ENCODE peak calls at places on chromosome 10, in nine cellular contexts. W, R, G, U, D, B, P, J and I are unnamed samples. For H3K4me1, the result is how much of the 10 kb centered on the place peaks cover.

GRCh38 chr10:117222552-117223412 is 18.1 kb upstream of the SLC18A2 start:
- DNase-seq in R (no peak), D (no peak), J (peak), P (no peak), U (no peak), B (no peak), W (no peak), G (no peak), I (peak)

GRCh38 chr10:132329565-132330485 is 2.2 kb upstream of the LRRC27 start:
- DNase-seq in W (no peak), G (peak), P (no peak), R (no peak), J (peak), B (peak), D (peak), U (no peak), I (no peak)

GRCh38 chr10:35887686-35888085 is 245.6 kb upstream of the FZD8 start:
- DNase-seq in W (no peak), P (no peak), D (no peak), R (no peak), G (no peak), B (no peak), U (no peak), J (no peak), I (no peak)

GRCh38 chr10:44724415-44725174 is 186.5 kb upstream of the TMEM72 start:
- DNase-seq in U (no peak), P (no peak), W (no peak), J (no peak), B (no peak), R (no peak), D (peak), G (no peak), I (no peak)

GRCh38 chr10:115998301-115998700 is 274.7 kb downstream of the GFRA1 start:
- DNase-seq in B (no peak), G (no peak), R (no peak), D (no peak), J (no peak), U (no peak), P (no peak), W (no peak), I (no peak)

GRCh38 chr10:92886334-92886961 is 38.1 kb downstream of the EXOC6 start:
- DNase-seq in J (no peak), B (no peak), G (no peak), W (no peak), R (no peak), P (no peak), U (no peak), D (no peak), I (no peak)

GRCh38 chr10:60827791-60828488 is 49.7 kb downstream of the CDK1 start:
- DNase-seq in B (peak), P (no peak), W (peak), G (no peak), U (no peak), R (no peak), J (no peak), D (peak), I (no peak)

GRCh38 chr10:8726087-8726486 is 671.6 kb downstream of the GATA3 start:
- DNase-seq in P (no peak), J (no peak), U (no peak), W (no peak), R (no peak), D (no peak), B (no peak), G (no peak), I (no peak)

GRCh38 chr10:62817120-62817762 is 1.1 kb upstream of the EGR2 start:
- DNase-seq in U (peak), J (peak), R (peak), B (peak), G (no peak), P (no peak), D (peak), W (peak), I (peak)

GRCh38 chr10:124446830-124447740 is 2.8 kb downstream of the NKX1-2 start:
- DNase-seq in G (no peak), W (peak), D (no peak), B (no peak), J (no peak), U (no peak), R (no peak), P (no peak), I (no peak)

GRCh38 chr10:118823256-118823907 is 68.6 kb upstream of the CACUL1 start:
- DNase-seq in R (peak), B (no peak), G (no peak), J (no peak), P (no peak), U (no peak), D (no peak), W (no peak), I (no peak)

GRCh38 chr10:17984056-17984455 is 32.3 kb downstream of the SLC39A12 start:
- DNase-seq in D (no peak), J (no peak), W (no peak), R (no peak), B (no peak), G (peak), P (no peak), U (no peak), I (no peak)

GRCh38 chr10:112027881-112028280 is 155.7 kb downstream of the GPAM start:
- DNase-seq in R (no peak), B (no peak), D (no peak), J (no peak), P (no peak), G (no peak), W (no peak), U (no peak), I (no peak)

DNA sequence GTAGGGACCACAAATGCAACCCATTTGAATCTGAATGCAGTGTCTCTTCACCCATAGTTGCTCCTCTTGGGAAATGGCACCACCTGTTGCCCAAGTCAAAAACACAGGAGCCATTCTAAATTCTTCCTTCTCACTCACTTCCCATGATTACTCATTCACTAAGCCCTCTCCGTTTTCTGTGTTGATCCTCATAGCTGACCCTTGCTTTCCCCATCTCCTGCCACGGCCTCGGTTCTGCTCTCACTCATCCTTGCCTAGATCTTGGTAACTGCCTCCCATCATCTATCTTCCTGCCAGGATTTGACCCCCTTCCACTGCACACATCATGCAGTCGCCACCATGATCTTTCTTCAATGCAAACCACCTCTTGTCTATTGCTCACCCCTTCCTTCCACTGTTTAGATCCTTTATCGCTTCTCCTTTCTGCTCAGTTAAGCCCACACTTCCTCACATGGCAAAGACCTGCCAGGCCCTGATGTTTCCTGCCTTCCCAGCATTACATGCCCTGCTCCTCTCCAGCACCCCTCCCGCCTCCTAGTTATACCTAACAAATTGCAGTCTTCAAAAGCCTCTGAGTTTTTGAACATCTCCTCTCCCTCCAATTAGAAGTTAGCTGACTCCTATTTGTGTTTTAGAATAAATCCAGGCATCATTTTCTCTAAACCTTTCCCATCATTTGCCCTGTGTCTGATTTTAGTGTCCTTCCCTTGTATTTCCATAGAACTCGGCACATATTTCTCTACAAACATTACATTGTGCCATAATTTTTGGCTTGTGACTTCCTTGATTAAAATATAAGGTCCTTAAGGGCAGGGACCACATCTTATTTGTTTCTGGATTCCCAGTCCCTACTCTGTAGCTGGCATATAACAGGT is 19.2 kb upstream of the CPN1 start:
- DNase-seq in W (peak), R (no peak), J (no peak), G (no peak), B (no peak), P (no peak), D (peak), U (no peak), I (peak)
- TF ChIP-seq CTCF in W (peak), R (no peak), J (no peak), G (no peak), B (peak), P (no peak), D (peak), U (no peak), I (peak)

DNA sequence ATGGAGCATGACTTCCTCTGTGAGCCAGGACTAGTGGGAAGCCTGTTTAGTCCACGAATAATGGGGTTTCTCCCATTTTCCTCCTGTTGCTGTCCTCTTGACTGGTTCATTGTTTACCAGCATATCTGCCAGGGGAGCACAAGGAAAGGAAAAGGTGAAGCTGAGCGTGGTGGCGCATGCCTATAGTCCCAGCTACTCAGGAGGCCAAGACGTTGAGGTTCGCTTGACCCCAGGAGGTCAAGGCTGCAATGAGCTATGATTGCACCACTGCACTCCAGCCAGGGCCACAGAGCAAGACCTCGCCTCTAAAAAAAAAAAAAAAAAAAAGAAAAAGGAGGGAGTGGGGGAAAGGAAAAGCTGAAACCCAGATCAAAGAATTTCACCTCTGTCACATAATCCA is 5.8 kb upstream of the IL2RA start:
- DNase-seq in B (no peak), P (no peak), U (no peak), R (no peak), D (no peak), G (no peak), W (no peak), J (peak), I (no peak)
- H3K4me1 ChIP-seq in B (under half), P (under half), U (under half), R (under half), D (under half), G (under half), W (under half), J (under half), I (under half)

GRCh38 chr10:86179143-86179505 is 187.5 kb downstream of the GRID1 start:
- DNase-seq in B (no peak), U (no peak), P (no peak), J (no peak), R (peak), G (no peak), W (no peak), D (no peak), I (no peak)

GRCh38 chr10:86177483-86178155 is 189.0 kb downstream of the GRID1 start:
- DNase-seq in D (no peak), U (no peak), P (no peak), B (no peak), R (no peak), J (no peak), G (no peak), W (no peak), I (no peak)

GRCh38 chr10:86179961-86180360 is 186.6 kb downstream of the GRID1 start:
- DNase-seq in W (no peak), P (no peak), G (no peak), B (no peak), R (no peak), U (no peak), D (no peak), J (no peak), I (no peak)

GRCh38 chr10:86176850-86177249 is 189.7 kb downstream of the GRID1 start:
- DNase-seq in U (no peak), G (no peak), D (no peak), R (no peak), J (no peak), W (no peak), B (no peak), P (no peak), I (no peak)

GRCh38 chr10:86178401-86179142 is 188.0 kb downstream of the GRID1 start:
- DNase-seq in R (no peak), U (no peak), B (peak), P (no peak), G (no peak), W (peak), J (no peak), D (peak), I (peak)
- TF ChIP-seq CTCF in R (no peak), U (no peak), B (peak), P (no peak), G (no peak), W (peak), J (no peak), D (peak), I (peak)

GRCh38 chr10:6070647-6071046 is 8.5 kb upstream of the IL2RA start:
- DNase-seq in G (no peak), B (no peak), U (no peak), J (no peak), R (no peak), P (no peak), D (no peak), W (no peak), I (no peak)
- H3K4me1 ChIP-seq in G (under half), B (under half), U (under half), J (under half), R (under half), P (under half), D (under half), W (under half), I (under half)

DNA sequence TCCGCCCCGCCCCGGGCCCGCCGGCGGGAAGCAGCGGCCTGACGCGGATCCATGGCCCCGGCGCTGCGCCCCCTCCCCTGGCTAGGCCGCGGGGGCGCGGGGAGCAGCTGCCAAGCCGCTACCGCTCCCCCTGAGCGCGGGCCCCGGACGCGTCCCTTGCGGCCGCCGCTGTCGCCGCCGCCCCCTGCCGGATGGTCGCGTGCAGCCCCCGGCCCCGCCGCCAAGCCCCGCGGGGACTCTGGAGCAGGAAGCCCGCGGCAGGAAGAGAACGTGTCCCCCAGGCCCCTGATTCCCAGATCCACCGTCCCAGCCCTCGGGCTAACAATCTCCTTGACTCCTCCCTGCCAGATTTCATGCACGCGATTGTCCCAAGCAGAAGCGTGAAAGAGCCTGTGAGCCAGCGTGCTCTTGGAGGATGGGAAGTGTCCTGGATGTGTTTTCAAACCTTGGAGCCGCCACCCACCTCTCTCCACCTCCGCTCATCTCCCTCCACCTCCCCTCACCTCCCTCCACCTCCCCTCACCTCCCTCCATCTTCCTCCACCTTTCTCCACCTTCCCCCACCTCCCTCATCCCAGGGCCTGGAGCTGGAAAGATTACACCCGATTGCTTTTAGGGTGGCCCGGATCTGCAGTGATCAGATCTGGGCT is 419 bp upstream of the PRTFDC1 start:
- DNase-seq in B (peak), D (peak), G (peak), P (peak), U (no peak), R (peak), W (peak), J (peak), I (peak)
- TF ChIP-seq CTCF in B (peak), D (peak), G (peak), P (peak), U (no peak), R (no peak), W (peak), J (peak), I (peak)